ENCODE peak calls at places on chromosomes 11 and 22, in seven cellular contexts. One of them, this sample, is unnamed.

GRCh38 chr11:6251120-6251733 is 8.4 kb upstream of the CCKBR start:
- DNase-seq in kidney: peak; percentile 80
- DNase-seq in neuronal stem cell: peak; percentile 68
- DNase-seq in IMR-90: peak; percentile 75
- DNase-seq in endodermal cell: peak; percentile 97
- DNase-seq in GM12878: no peak
- DNase-seq in endothelial cell of umbilical vein: peak; percentile 47
- DNase-seq in this sample: peak; percentile 75

GRCh38 chr11:84558085-84558905 is 1068.8 kb downstream of the DLG2 start:
- DNase-seq in kidney: no peak
- DNase-seq in neuronal stem cell: peak; percentile 24
- DNase-seq in IMR-90: peak; percentile 53
- DNase-seq in endodermal cell: peak; percentile 70
- DNase-seq in GM12878: no peak
- DNase-seq in endothelial cell of umbilical vein: peak; percentile 35
- DNase-seq in this sample: peak; percentile 76

GRCh38 chr11:79227308-79227707 is 213.5 kb downstream of the TENM4 start:
- DNase-seq in kidney: no peak
- DNase-seq in neuronal stem cell: no peak
- DNase-seq in IMR-90: no peak
- DNase-seq in endodermal cell: no peak
- DNase-seq in GM12878: no peak
- DNase-seq in endothelial cell of umbilical vein: no peak
- DNase-seq in this sample: no peak

GRCh38 chr11:92941676-92942571 is 27.5 kb upstream of the MTNR1B start:
- DNase-seq in kidney: no peak
- DNase-seq in neuronal stem cell: peak; percentile 36
- DNase-seq in IMR-90: peak; percentile 50
- DNase-seq in endodermal cell: no peak
- DNase-seq in GM12878: no peak
- DNase-seq in endothelial cell of umbilical vein: peak; percentile 35
- DNase-seq in this sample: peak; percentile 73

GRCh38 chr22:22839570-22840314 is 47.9 kb upstream of the IGLL5 start:
- DNase-seq in kidney: no peak
- DNase-seq in neuronal stem cell: no peak
- DNase-seq in IMR-90: no peak
- DNase-seq in endodermal cell: no peak
- DNase-seq in GM12878: no peak
- DNase-seq in endothelial cell of umbilical vein: no peak
- DNase-seq in this sample: no peak

GRCh38 chr11:7638710-7639642 is 34.3 kb downstream of the CYB5R2 start:
- DNase-seq in kidney: no peak
- DNase-seq in neuronal stem cell: no peak
- DNase-seq in IMR-90: no peak
- DNase-seq in endodermal cell: no peak
- DNase-seq in GM12878: no peak
- DNase-seq in endothelial cell of umbilical vein: no peak
- DNase-seq in this sample: no peak

GRCh38 chr22:39363751-39364484 is 14.1 kb downstream of the SYNGR1 start:
- DNase-seq in kidney: no peak
- DNase-seq in neuronal stem cell: no peak
- DNase-seq in IMR-90: no peak
- DNase-seq in endodermal cell: no peak
- DNase-seq in GM12878: no peak
- DNase-seq in endothelial cell of umbilical vein: no peak
- DNase-seq in this sample: no peak

GRCh38 chr11:111811445-111811844 is 45.3 kb upstream of the PPP2R1B start:
- DNase-seq in kidney: no peak
- DNase-seq in neuronal stem cell: no peak
- DNase-seq in IMR-90: no peak
- DNase-seq in endodermal cell: no peak
- DNase-seq in GM12878: no peak
- DNase-seq in endothelial cell of umbilical vein: no peak
- DNase-seq in this sample: no peak

GRCh38 chr11:79506124-79506523 is 65.3 kb upstream of the TENM4 start:
- DNase-seq in kidney: no peak
- DNase-seq in neuronal stem cell: no peak
- DNase-seq in IMR-90: no peak
- DNase-seq in endodermal cell: no peak
- DNase-seq in GM12878: no peak
- DNase-seq in endothelial cell of umbilical vein: no peak
- DNase-seq in this sample: no peak

GRCh38 chr11:126585388-126586302 is 230.2 kb downstream of the ST3GAL4 start:
- DNase-seq in kidney: no peak
- DNase-seq in neuronal stem cell: no peak
- DNase-seq in IMR-90: peak; percentile 96
- DNase-seq in endodermal cell: peak; percentile 88
- DNase-seq in GM12878: no peak
- DNase-seq in endothelial cell of umbilical vein: peak; percentile 99
- DNase-seq in this sample: peak; percentile 92

GRCh38 chr11:17351510-17352176 is at the start of gene NCR3LG1:
- DNase-seq in kidney: peak; percentile 84
- DNase-seq in neuronal stem cell: peak; percentile 24
- DNase-seq in IMR-90: peak; percentile 77
- DNase-seq in endodermal cell: peak; percentile 78
- DNase-seq in GM12878: no peak
- DNase-seq in endothelial cell of umbilical vein: peak; percentile 55
- DNase-seq in this sample: peak; percentile 92

GRCh38 chr11:75775056-75775455 is 6.5 kb downstream of the DGAT2 start:
- DNase-seq in kidney: peak; percentile 28
- DNase-seq in neuronal stem cell: no peak
- DNase-seq in IMR-90: no peak
- DNase-seq in endodermal cell: peak; percentile 67
- DNase-seq in GM12878: no peak
- DNase-seq in endothelial cell of umbilical vein: no peak
- DNase-seq in this sample: no peak

GRCh38 chr11:89436071-89436470 is 55.1 kb downstream of the NOX4 start:
- DNase-seq in kidney: no peak
- DNase-seq in neuronal stem cell: no peak
- DNase-seq in IMR-90: peak; percentile 58
- DNase-seq in endodermal cell: peak; percentile 38
- DNase-seq in GM12878: no peak
- DNase-seq in endothelial cell of umbilical vein: peak; percentile 26
- DNase-seq in this sample: peak; percentile 61

GRCh38 chr11:95231881-95232605 is 1.0 kb upstream of the SESN3 start:
- DNase-seq in kidney: peak; percentile 92
- DNase-seq in neuronal stem cell: no peak
- DNase-seq in IMR-90: no peak
- DNase-seq in endodermal cell: peak; percentile 88
- DNase-seq in GM12878: no peak
- DNase-seq in endothelial cell of umbilical vein: peak; percentile 49
- DNase-seq in this sample: peak; percentile 83

GRCh38 chr11:29786092-29786491 is 230.7 kb downstream of the KCNA4 start:
- DNase-seq in kidney: no peak
- DNase-seq in neuronal stem cell: no peak
- DNase-seq in IMR-90: no peak
- DNase-seq in endodermal cell: no peak
- DNase-seq in GM12878: no peak
- DNase-seq in endothelial cell of umbilical vein: no peak
- DNase-seq in this sample: no peak

GRCh38 chr11:3001496-3001895 is 9.4 kb upstream of the NAP1L4 start:
- DNase-seq in kidney: no peak
- DNase-seq in neuronal stem cell: no peak
- DNase-seq in IMR-90: no peak
- DNase-seq in endodermal cell: no peak
- DNase-seq in GM12878: no peak
- DNase-seq in endothelial cell of umbilical vein: no peak
- DNase-seq in this sample: no peak

GRCh38 chr22:33247758-33248157 is 189.6 kb upstream of the SYN3 start:
- DNase-seq in kidney: no peak
- DNase-seq in neuronal stem cell: no peak
- DNase-seq in IMR-90: no peak
- DNase-seq in endodermal cell: no peak
- DNase-seq in GM12878: peak; percentile 81
- DNase-seq in endothelial cell of umbilical vein: no peak
- DNase-seq in this sample: peak; percentile 57

GRCh38 chr22:50700387-50701075 is 27.9 kb downstream of the SHANK3 start:
- DNase-seq in kidney: peak; percentile 54
- DNase-seq in neuronal stem cell: no peak
- DNase-seq in IMR-90: no peak
- DNase-seq in endodermal cell: peak; percentile 34
- DNase-seq in GM12878: no peak
- DNase-seq in endothelial cell of umbilical vein: peak; percentile 32
- DNase-seq in this sample: no peak

GRCh38 chr11:106727261-106727660 is 291.0 kb downstream of the GUCY1A2 start:
- DNase-seq in kidney: no peak
- DNase-seq in neuronal stem cell: no peak
- DNase-seq in IMR-90: no peak
- DNase-seq in endodermal cell: no peak
- DNase-seq in GM12878: no peak
- DNase-seq in endothelial cell of umbilical vein: no peak
- DNase-seq in this sample: no peak

GRCh38 chr22:37157516-37158289 is 8.0 kb upstream of the IL2RB start:
- DNase-seq in kidney: peak; percentile 12
- DNase-seq in neuronal stem cell: no peak
- DNase-seq in IMR-90: peak; percentile 31
- DNase-seq in endodermal cell: no peak
- DNase-seq in GM12878: no peak
- DNase-seq in endothelial cell of umbilical vein: no peak
- DNase-seq in this sample: no peak

GRCh38 chr22:39728236-39728860 is 157.8 kb downstream of the CACNA1I start:
- DNase-seq in kidney: no peak
- DNase-seq in neuronal stem cell: no peak
- DNase-seq in IMR-90: no peak
- DNase-seq in endodermal cell: no peak
- DNase-seq in GM12878: no peak
- DNase-seq in endothelial cell of umbilical vein: no peak
- DNase-seq in this sample: no peak

GRCh38 chr11:9385288-9385902 is 943 bp downstream of the IPO7 start:
- DNase-seq in kidney: no peak
- DNase-seq in neuronal stem cell: no peak
- DNase-seq in IMR-90: no peak
- DNase-seq in endodermal cell: no peak
- DNase-seq in GM12878: no peak
- DNase-seq in endothelial cell of umbilical vein: no peak
- DNase-seq in this sample: peak; percentile 23

GRCh38 chr11:107438148-107438547 is 19.5 kb downstream of the CWF19L2 start:
- DNase-seq in kidney: no peak
- DNase-seq in neuronal stem cell: no peak
- DNase-seq in IMR-90: no peak
- DNase-seq in endodermal cell: no peak
- DNase-seq in GM12878: no peak
- DNase-seq in endothelial cell of umbilical vein: no peak
- DNase-seq in this sample: no peak

GRCh38 chr11:18332302-18332701 is 9.9 kb downstream of the GTF2H1 start:
- DNase-seq in kidney: no peak
- DNase-seq in neuronal stem cell: no peak
- DNase-seq in IMR-90: no peak
- DNase-seq in endodermal cell: no peak
- DNase-seq in GM12878: no peak
- DNase-seq in endothelial cell of umbilical vein: no peak
- DNase-seq in this sample: no peak

GRCh38 chr11:117146521-117146920 is 2.4 kb downstream of the PAFAH1B2 start:
- DNase-seq in kidney: no peak
- DNase-seq in neuronal stem cell: no peak
- DNase-seq in IMR-90: peak; percentile 53
- DNase-seq in endodermal cell: peak; percentile 69
- DNase-seq in GM12878: no peak
- DNase-seq in endothelial cell of umbilical vein: no peak
- DNase-seq in this sample: peak; percentile 21
- H3K9ac ChIP-seq in kidney: no peak overlapping the region
- H3K9ac ChIP-seq in neuronal stem cell: no peak overlapping the region
- H3K9ac ChIP-seq in IMR-90: no peak overlapping the region
- H3K9ac ChIP-seq in endodermal cell: no peak overlapping the region
- H3K9ac ChIP-seq in GM12878: no peak overlapping the region
- H3K9ac ChIP-seq in endothelial cell of umbilical vein: no peak overlapping the region
- H3K9ac ChIP-seq in this sample: no peak overlapping the region

DNA sequence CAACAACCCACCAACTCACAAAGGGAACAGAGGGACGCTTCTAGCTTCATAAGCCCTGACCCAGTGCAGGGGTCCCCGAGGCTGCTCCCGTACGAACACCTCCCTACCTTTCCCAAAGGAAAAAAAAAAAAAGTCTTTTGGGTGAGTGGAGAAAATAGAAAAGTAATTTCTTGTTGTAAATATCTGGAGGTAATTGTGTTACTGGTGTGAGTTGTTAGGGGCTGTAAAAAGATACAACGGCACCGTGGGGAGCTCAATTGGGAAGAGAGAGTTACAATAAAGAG is 3.4 kb downstream of the PAX6 start:
- DNase-seq in kidney: no peak
- DNase-seq in neuronal stem cell: no peak
- DNase-seq in IMR-90: no peak
- DNase-seq in endodermal cell: no peak
- DNase-seq in GM12878: no peak
- DNase-seq in endothelial cell of umbilical vein: no peak
- DNase-seq in this sample: no peak
- H3K4me3 ChIP-seq in kidney: no peak overlapping the region
- H3K4me3 ChIP-seq in neuronal stem cell: peak overlapping the region; percentile 59
- H3K4me3 ChIP-seq in IMR-90: no peak overlapping the region
- H3K4me3 ChIP-seq in endodermal cell: peak overlapping the region; percentile 85
- H3K4me3 ChIP-seq in GM12878: no peak overlapping the region
- H3K4me3 ChIP-seq in endothelial cell of umbilical vein: no peak overlapping the region
- H3K4me3 ChIP-seq in this sample: no peak overlapping the region

GRCh38 chr11:129375731-129376657 is at the start of gene BARX2:
- DNase-seq in kidney: peak; percentile 80
- DNase-seq in neuronal stem cell: peak; percentile 74
- DNase-seq in IMR-90: peak; percentile 54
- DNase-seq in endodermal cell: peak; percentile 91
- DNase-seq in GM12878: no peak
- DNase-seq in endothelial cell of umbilical vein: peak; percentile 47
- DNase-seq in this sample: peak; percentile 48
- H3K9ac ChIP-seq in kidney: no peak within 1 kb of the TSS
- H3K9ac ChIP-seq in neuronal stem cell: peak within 1 kb of the TSS; percentile 5
- H3K9ac ChIP-seq in IMR-90: no peak within 1 kb of the TSS
- H3K9ac ChIP-seq in endodermal cell: no peak within 1 kb of the TSS
- H3K9ac ChIP-seq in GM12878: no peak within 1 kb of the TSS
- H3K9ac ChIP-seq in endothelial cell of umbilical vein: no peak within 1 kb of the TSS
- H3K9ac ChIP-seq in this sample: no peak within 1 kb of the TSS

DNA sequence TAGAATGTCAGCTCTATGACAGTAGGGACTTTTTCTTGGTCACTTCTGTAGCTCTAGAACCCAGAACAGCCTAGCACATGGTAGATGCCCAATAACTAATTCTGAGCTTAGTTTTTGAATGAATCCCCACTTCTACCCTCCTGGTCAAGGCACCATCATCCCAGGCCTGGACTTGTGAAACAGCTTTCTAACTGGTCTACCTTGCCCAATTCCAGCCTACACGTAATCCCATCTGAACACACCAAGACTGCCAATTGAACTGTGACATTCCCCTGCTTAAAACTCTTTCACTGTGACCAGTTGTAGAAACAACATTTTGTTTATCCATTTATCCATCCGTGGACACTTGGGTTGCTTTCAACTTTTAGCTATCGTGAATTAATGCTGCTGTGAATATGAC is 6.1 kb upstream of the FOLR3 start:
- DNase-seq in kidney: no peak
- DNase-seq in neuronal stem cell: no peak
- DNase-seq in IMR-90: no peak
- DNase-seq in endodermal cell: no peak
- DNase-seq in GM12878: no peak
- DNase-seq in endothelial cell of umbilical vein: no peak
- DNase-seq in this sample: no peak
- H3K4me3 ChIP-seq in kidney: no peak overlapping the region
- H3K4me3 ChIP-seq in neuronal stem cell: no peak overlapping the region
- H3K4me3 ChIP-seq in IMR-90: no peak overlapping the region
- H3K4me3 ChIP-seq in endodermal cell: no peak overlapping the region
- H3K4me3 ChIP-seq in GM12878: no peak overlapping the region
- H3K4me3 ChIP-seq in endothelial cell of umbilical vein: no peak overlapping the region
- H3K4me3 ChIP-seq in this sample: no peak overlapping the region

This sample was measured in adipocyte.